ENCODE peak calls at places on chromosome 15, in nine cellular contexts. N is body of pancreas; O is lower lobe of right lung; A is CD8-positive, alpha-beta memory T cell; M is fibroblast of lung; H is neuronal stem cell; I is small intestine; B is H9; T is heart left ventricle. W is an unnamed sample. For H3K27me3 and H3K4me1, the result is how much of the 10 kb centered on the place peaks cover.

GRCh38 chr15:100571592-100572167 is 30.3 kb downstream of the LINS1 start:
- DNase-seq in I (no peak), M (no peak), N (no peak), T (no peak), B (no peak), O (no peak), H (no peak), A (no peak), W (no peak)

GRCh38 chr15:89021224-89021623 is 67.0 kb upstream of the ABHD2 start:
- DNase-seq in A (no peak), O (no peak), T (no peak), N (no peak), H (no peak), I (no peak), B (no peak), M (no peak), W (no peak)

GRCh38 chr15:101427606-101428487 is 61.7 kb downstream of the PCSK6 start:
- DNase-seq in N (no peak), B (no peak), A (no peak), T (no peak), M (no peak), O (no peak), H (no peak), I (no peak), W (no peak)

GRCh38 chr15:57038496-57038895 is 120.1 kb downstream of the TCF12 start:
- DNase-seq in O (no peak), T (no peak), H (no peak), M (no peak), N (no peak), A (no peak), I (no peak), B (no peak), W (no peak)

GRCh38 chr15:91484141-91484540 is 369.4 kb upstream of the SLCO3A1 start:
- DNase-seq in H (no peak), A (no peak), N (no peak), O (no peak), M (no peak), T (no peak), B (no peak), I (no peak), W (no peak)

GRCh38 chr15:27933562-27933961 is 165.6 kb downstream of the OCA2 start:
- DNase-seq in N (no peak), I (no peak), M (no peak), O (no peak), T (no peak), B (no peak), H (no peak), A (no peak), W (no peak)

GRCh38 chr15:43511012-43511885 is 6.2 kb upstream of the MAP1A start:
- DNase-seq in M (no peak), N (no peak), A (peak), H (no peak), I (peak), T (no peak), B (peak), O (no peak), W (no peak)

GRCh38 chr15:101105059-101105851 is 146.6 kb downstream of the CHSY1 start:
- DNase-seq in M (no peak), O (no peak), A (no peak), H (no peak), T (peak), N (no peak), B (no peak), I (no peak), W (no peak)

GRCh38 chr15:41561777-41562145 is 2.7 kb downstream of the TYRO3 start:
- DNase-seq in I (no peak), M (peak), A (no peak), O (no peak), H (peak), B (peak), T (peak), N (no peak), W (no peak)

GRCh38 chr15:80991446-80991845 is 1.8 kb upstream of the MESD start:
- DNase-seq in N (peak), H (no peak), T (peak), M (peak), A (no peak), I (peak), B (no peak), O (no peak), W (no peak)

GRCh38 chr15:93895976-93896770 is 335.2 kb upstream of the MCTP2 start:
- DNase-seq in A (no peak), O (no peak), M (no peak), N (no peak), B (no peak), I (no peak), T (no peak), H (no peak), W (no peak)

GRCh38 chr15:88989578-88989977 is 76.4 kb upstream of the MFGE8 start:
- DNase-seq in N (no peak), M (peak), O (no peak), B (no peak), H (no peak), T (no peak), I (no peak), A (no peak), W (no peak)

GRCh38 chr15:90949979-90950675 is 4.6 kb upstream of the RCCD1 start:
- DNase-seq in N (no peak), H (no peak), I (no peak), A (no peak), T (no peak), O (no peak), M (no peak), B (no peak), W (no peak)

GRCh38 chr15:84731774-84732173 is 15.8 kb upstream of the SEC11A start:
- DNase-seq in O (no peak), H (no peak), B (no peak), N (no peak), A (no peak), I (no peak), M (peak), T (no peak), W (no peak)

GRCh38 chr15:64895285-64896065 is 16.2 kb upstream of the ANKDD1A start:
- DNase-seq in I (peak), B (no peak), A (peak), T (peak), O (peak), M (peak), H (no peak), N (no peak), W (no peak)

GRCh38 chr15:68704496-68705021 is 116.1 kb downstream of the ANP32A start:
- DNase-seq in N (no peak), O (no peak), M (peak), I (peak), T (peak), A (no peak), B (no peak), H (no peak), W (no peak)

GRCh38 chr15:47715856-47716445 is 1.4 kb upstream of the SEMA6D start:
- DNase-seq in M (peak), B (no peak), T (peak), H (peak), N (no peak), O (no peak), I (no peak), A (no peak), W (no peak)

GRCh38 chr15:62104406-62104805 is 37.6 kb downstream of the C2CD4A start:
- DNase-seq in H (no peak), N (no peak), M (no peak), O (no peak), T (no peak), B (no peak), A (no peak), I (no peak), W (no peak)

GRCh38 chr15:38111070-38111469 is 141.6 kb upstream of the SPRED1 start:
- DNase-seq in M (no peak), N (no peak), B (no peak), T (no peak), H (no peak), I (no peak), A (no peak), O (no peak), W (no peak)

GRCh38 chr15:82111918-82112317 is 66.1 kb upstream of the MEX3B start:
- DNase-seq in B (no peak), A (no peak), H (no peak), O (no peak), N (no peak), T (no peak), I (no peak), M (no peak), W (no peak)

GRCh38 chr15:33021806-33022389 is 172.6 kb downstream of the FMN1 start:
- DNase-seq in B (no peak), O (no peak), N (no peak), T (no peak), A (peak), H (peak), I (peak), M (peak), W (peak)

GRCh38 chr15:68733666-68734065 is 87.0 kb downstream of the ANP32A start:
- DNase-seq in M (no peak), T (no peak), N (no peak), H (no peak), I (no peak), B (no peak), O (no peak), A (no peak), W (no peak)

GRCh38 chr15:65533057-65533752 is 2.9 kb downstream of the HACD3 start:
- DNase-seq in O (no peak), B (no peak), M (peak), H (no peak), T (no peak), I (peak), N (no peak), A (no peak), W (no peak)

GRCh38 chr15:74889390-74889881 is 406 bp upstream of the MPI start:
- DNase-seq in M (peak), N (no peak), H (no peak), A (no peak), T (peak), B (peak), I (peak), O (peak), W (no peak)

DNA sequence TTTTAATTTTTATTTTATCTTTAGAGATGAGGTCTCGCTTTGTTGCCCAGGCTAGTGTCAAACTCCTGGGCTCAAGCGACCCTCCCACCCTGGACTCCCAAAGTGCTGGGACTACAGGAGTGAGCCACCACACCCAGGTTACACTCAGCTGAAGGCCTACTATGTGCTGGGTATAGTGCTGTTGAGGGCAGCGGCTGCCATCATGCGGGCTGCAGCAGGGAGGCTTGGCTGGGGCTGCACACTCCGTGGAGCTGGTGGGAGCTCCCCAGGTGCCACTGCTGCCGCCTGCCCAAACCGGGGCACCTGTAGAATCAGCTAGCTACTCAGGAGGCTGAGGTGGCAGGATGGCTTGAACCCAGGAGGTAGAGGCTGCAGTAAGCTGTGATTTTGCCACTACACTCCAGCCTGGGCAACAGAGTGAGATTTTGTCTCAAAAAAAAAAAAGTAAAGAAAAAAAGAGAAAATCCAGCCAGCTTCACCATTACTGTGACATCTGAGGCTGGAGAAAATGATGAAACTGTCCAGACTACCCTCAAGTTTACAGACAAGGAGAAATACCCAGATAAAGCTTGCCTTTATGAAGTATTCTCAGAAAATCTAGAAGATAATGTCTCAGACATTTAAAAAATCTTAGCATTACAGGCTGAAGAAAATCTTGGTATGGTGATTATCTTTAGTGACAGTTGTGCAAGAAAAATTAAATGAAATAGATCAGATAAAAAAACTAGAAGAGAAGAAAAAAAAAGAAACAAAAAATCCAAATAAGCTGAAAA is 42.1 kb downstream of the CRABP1 start:
- DNase-seq in M (no peak), I (no peak), O (no peak), B (no peak), N (no peak), H (no peak), T (no peak), A (no peak), W (no peak)
- H3K27me3 ChIP-seq in M (under half), I (under half), O (under half), B (under half), N (under half), H (under half), T (under half), A (under half), W (under half)

GRCh38 chr15:77497108-77497737 is 76.5 kb downstream of the HMG20A start:
- DNase-seq in O (no peak), M (peak), A (no peak), T (peak), H (no peak), I (no peak), B (peak), N (peak), W (no peak)
- H3K27ac ChIP-seq in O (peak), M (peak), A (no peak), T (peak), H (peak), I (no peak), B (no peak), N (peak), W (no peak)

GRCh38 chr15:39669671-39670070 is 88.8 kb downstream of the THBS1 start:
- DNase-seq in A (no peak), M (no peak), B (no peak), O (no peak), I (no peak), T (no peak), N (no peak), H (no peak), W (no peak)

GRCh38 chr15:39668457-39668856 is 87.6 kb downstream of the THBS1 start:
- DNase-seq in O (no peak), H (no peak), M (no peak), I (no peak), N (no peak), T (no peak), B (no peak), A (no peak), W (no peak)

GRCh38 chr15:39670687-39671086 is 89.8 kb downstream of the THBS1 start:
- DNase-seq in M (no peak), I (no peak), N (no peak), T (no peak), O (no peak), B (no peak), H (no peak), A (no peak), W (no peak)

GRCh38 chr15:39672666-39673065 is 91.8 kb downstream of the THBS1 start:
- DNase-seq in O (no peak), N (no peak), T (no peak), I (no peak), A (no peak), H (no peak), B (no peak), M (no peak), W (no peak)

GRCh38 chr15:39672184-39672583 is 91.3 kb downstream of the THBS1 start:
- DNase-seq in H (no peak), T (no peak), I (no peak), A (no peak), B (no peak), N (no peak), O (no peak), M (no peak), W (no peak)
- H3K4me1 ChIP-seq in H (under half), T (under half), I (under half), A (under half), B (under half), N (under half), O (under half), M (under half), W (under half)

GRCh38 chr15:69998541-69999391 is 99.0 kb downstream of the TLE3 start:
- DNase-seq in O (no peak), B (no peak), N (no peak), A (no peak), T (no peak), I (no peak), M (no peak), H (no peak), W (no peak)

GRCh38 chr15:70002897-70003296 is 94.8 kb downstream of the TLE3 start:
- DNase-seq in H (no peak), I (no peak), N (no peak), B (no peak), M (no peak), A (no peak), T (no peak), O (no peak), W (no peak)

GRCh38 chr15:70004826-70005225 is 92.9 kb downstream of the TLE3 start:
- DNase-seq in T (no peak), O (no peak), A (no peak), I (no peak), B (no peak), M (no peak), N (no peak), H (no peak), W (no peak)

GRCh38 chr15:69999392-70000085 is 98.2 kb downstream of the TLE3 start:
- DNase-seq in M (no peak), O (no peak), N (no peak), I (no peak), T (no peak), B (no peak), H (no peak), A (no peak), W (no peak)

DNA sequence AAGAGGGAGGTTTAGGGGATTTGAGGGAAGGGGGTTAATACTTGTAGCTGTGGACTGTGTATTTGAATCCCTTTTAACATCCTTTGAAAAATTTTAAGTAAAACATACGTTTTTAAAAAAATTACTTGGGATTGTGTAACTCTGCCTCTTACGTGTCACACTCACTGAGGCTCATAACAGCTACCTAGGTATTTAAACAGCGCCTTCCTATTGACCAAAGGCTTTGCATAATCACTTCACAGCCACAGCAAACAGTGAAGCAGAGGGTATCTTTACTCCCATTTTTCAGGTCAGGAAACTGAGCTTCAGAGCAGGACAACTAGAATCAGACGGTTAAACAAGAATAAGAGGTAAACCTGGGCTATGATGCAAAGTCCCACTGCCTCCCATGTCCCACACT is 95.9 kb downstream of the TLE3 start:
- DNase-seq in B (no peak), A (no peak), H (no peak), M (no peak), N (no peak), O (no peak), I (no peak), T (no peak), W (no peak)
- H3K27me3 ChIP-seq in B (under half), A (under half), H (under half), M (under half), N (under half), O (under half), I (under half), T (under half), W (under half)

GRCh38 chr15:45703670-45704328 is 69.0 kb downstream of the SQOR start:
- DNase-seq in O (no peak), M (no peak), B (peak), A (no peak), T (no peak), H (peak), I (no peak), N (no peak), W (peak)
- H3K27ac ChIP-seq in O (no peak), M (no peak), B (no peak), A (no peak), T (no peak), H (peak), I (no peak), N (no peak), W (no peak)

DNA sequence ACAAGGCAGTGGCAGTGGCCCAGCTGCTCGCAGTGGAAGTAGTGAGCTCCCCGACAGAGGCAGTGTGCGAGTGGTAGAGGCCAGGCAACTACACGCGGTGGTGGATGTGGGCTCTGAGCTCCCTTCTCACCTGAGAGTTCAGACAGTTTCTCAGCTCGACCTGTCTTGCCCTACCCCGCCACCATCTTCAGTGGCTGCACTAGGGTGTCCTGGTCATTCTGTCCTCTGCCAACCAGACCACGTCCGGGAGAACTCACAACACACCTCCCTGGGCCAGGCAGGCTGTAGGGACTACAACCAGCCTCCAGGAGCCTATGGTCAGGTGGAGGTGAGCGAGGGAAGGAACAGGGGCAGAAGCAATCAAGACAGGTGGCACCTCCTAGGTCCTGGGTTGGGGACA is 106.3 kb upstream of the SMAD3 start:
- DNase-seq in A (no peak), I (no peak), B (no peak), T (no peak), H (no peak), O (no peak), N (no peak), M (no peak), W (no peak)
- H3K4me1 ChIP-seq in A (under half), I (under half), B (under half), T (under half), H (under half), O (under half), N (under half), M (under half), W (under half)

GRCh38 chr15:49900036-49900435 is 219.0 kb downstream of the ATP8B4 start:
- DNase-seq in A (no peak), B (no peak), T (no peak), H (no peak), M (peak), O (no peak), N (no peak), I (no peak), W (no peak)

GRCh38 chr15:49898097-49898496 is 220.9 kb downstream of the ATP8B4 start:
- DNase-seq in I (no peak), O (no peak), A (no peak), N (no peak), T (no peak), H (no peak), M (no peak), B (no peak), W (no peak)

GRCh38 chr15:49895337-49896223 is 223.5 kb downstream of the ATP8B4 start:
- DNase-seq in H (peak), T (no peak), B (no peak), A (no peak), I (no peak), M (no peak), N (no peak), O (no peak), W (no peak)

GRCh38 chr15:49900836-49901235 is 218.2 kb downstream of the ATP8B4 start:
- DNase-seq in M (no peak), I (no peak), O (no peak), H (no peak), T (no peak), B (no peak), A (no peak), N (no peak), W (no peak)

GRCh38 chr15:49898575-49899283 is 220.3 kb downstream of the ATP8B4 start:
- DNase-seq in H (no peak), B (no peak), A (no peak), O (no peak), T (no peak), N (no peak), M (no peak), I (no peak), W (no peak)
- H3K27me3 ChIP-seq in H (under half), B (under half), A (under half), O (under half), T (under half), N (under half), M (under half), I (under half), W (under half)

GRCh38 chr15:79310985-79311900 is at the start of gene TMED3:
- DNase-seq in M (peak), N (peak), O (peak), H (peak), T (peak), I (peak), B (peak), A (peak), W (peak)
- H3K27ac ChIP-seq in M (peak), N (peak), O (peak), H (peak), T (no peak), I (no peak), B (no peak), A (peak), W (no peak)